ENCODE peak calls at places on chromosomes 13 and 19, in five cellular contexts. One of them, this sample, is unnamed.

GRCh38 chr13:96662036-96662435 is 332.2 kb downstream of the OXGR1 start:
- DNase-seq in HT-29: no peak
- DNase-seq in Peyer's patch: no peak
- DNase-seq in prostate gland: no peak
- DNase-seq in activated gamma-delta T cell treated with anti-CD3 and anti-CD28 coated beads, Interleukin-2, amount 50 U/mL, for 16 hours: no peak
- DNase-seq in this sample: no peak

GRCh38 chr19:794989-795658 is 2.1 kb upstream of the PTBP1 start:
- DNase-seq in HT-29: no peak
- DNase-seq in Peyer's patch: peak; percentile 48
- DNase-seq in prostate gland: no peak
- DNase-seq in activated gamma-delta T cell treated with anti-CD3 and anti-CD28 coated beads, Interleukin-2, amount 50 U/mL, for 16 hours: no peak
- DNase-seq in this sample: no peak

GRCh38 chr19:41323023-41323422 is 13.1 kb downstream of the CCDC97 start:
- DNase-seq in HT-29: no peak
- DNase-seq in Peyer's patch: no peak
- DNase-seq in prostate gland: no peak
- DNase-seq in activated gamma-delta T cell treated with anti-CD3 and anti-CD28 coated beads, Interleukin-2, amount 50 U/mL, for 16 hours: no peak
- DNase-seq in this sample: no peak

GRCh38 chr19:44677019-44677809 is 5.9 kb downstream of the CEACAM19 start:
- DNase-seq in HT-29: peak; percentile 47
- DNase-seq in Peyer's patch: no peak
- DNase-seq in prostate gland: no peak
- DNase-seq in activated gamma-delta T cell treated with anti-CD3 and anti-CD28 coated beads, Interleukin-2, amount 50 U/mL, for 16 hours: no peak
- DNase-seq in this sample: peak; percentile 62

GRCh38 chr19:49896863-49897621 is at the start of gene IL4I1:
- DNase-seq in HT-29: no peak
- DNase-seq in Peyer's patch: peak; percentile 78
- DNase-seq in prostate gland: no peak
- DNase-seq in activated gamma-delta T cell treated with anti-CD3 and anti-CD28 coated beads, Interleukin-2, amount 50 U/mL, for 16 hours: peak; percentile 57
- DNase-seq in this sample: peak; percentile 94

GRCh38 chr19:44912854-44913253 is 1.6 kb upstream of the APOC1 start:
- DNase-seq in HT-29: no peak
- DNase-seq in Peyer's patch: no peak
- DNase-seq in prostate gland: no peak
- DNase-seq in activated gamma-delta T cell treated with anti-CD3 and anti-CD28 coated beads, Interleukin-2, amount 50 U/mL, for 16 hours: no peak
- DNase-seq in this sample: peak; percentile 72

GRCh38 chr13:75934889-75935288 is 298.8 kb downstream of the LMO7 start:
- DNase-seq in HT-29: no peak
- DNase-seq in Peyer's patch: no peak
- DNase-seq in prostate gland: no peak
- DNase-seq in activated gamma-delta T cell treated with anti-CD3 and anti-CD28 coated beads, Interleukin-2, amount 50 U/mL, for 16 hours: no peak
- DNase-seq in this sample: no peak

GRCh38 chr19:20472854-20473253 is 92.7 kb downstream of the ZNF737 start:
- DNase-seq in HT-29: no peak
- DNase-seq in Peyer's patch: no peak
- DNase-seq in prostate gland: no peak
- DNase-seq in activated gamma-delta T cell treated with anti-CD3 and anti-CD28 coated beads, Interleukin-2, amount 50 U/mL, for 16 hours: no peak
- DNase-seq in this sample: no peak

GRCh38 chr13:71854401-71854800 is 12.6 kb downstream of the DACH1 start:
- DNase-seq in HT-29: no peak
- DNase-seq in Peyer's patch: no peak
- DNase-seq in prostate gland: no peak
- DNase-seq in activated gamma-delta T cell treated with anti-CD3 and anti-CD28 coated beads, Interleukin-2, amount 50 U/mL, for 16 hours: no peak
- DNase-seq in this sample: no peak

GRCh38 chr13:29771247-29771646 is 79.2 kb downstream of the UBL3 start:
- DNase-seq in HT-29: peak; percentile 91
- DNase-seq in Peyer's patch: no peak
- DNase-seq in prostate gland: no peak
- DNase-seq in activated gamma-delta T cell treated with anti-CD3 and anti-CD28 coated beads, Interleukin-2, amount 50 U/mL, for 16 hours: no peak
- DNase-seq in this sample: peak; percentile 26

GRCh38 chr19:15318241-15318691 is 14.1 kb downstream of the BRD4 start:
- DNase-seq in HT-29: no peak
- DNase-seq in Peyer's patch: peak; percentile 66
- DNase-seq in prostate gland: no peak
- DNase-seq in activated gamma-delta T cell treated with anti-CD3 and anti-CD28 coated beads, Interleukin-2, amount 50 U/mL, for 16 hours: no peak
- DNase-seq in this sample: peak; percentile 60

GRCh38 chr19:13102666-13103584 is at the start of gene LYL1:
- DNase-seq in HT-29: no peak
- DNase-seq in Peyer's patch: peak; percentile 91
- DNase-seq in prostate gland: no peak
- DNase-seq in activated gamma-delta T cell treated with anti-CD3 and anti-CD28 coated beads, Interleukin-2, amount 50 U/mL, for 16 hours: no peak
- DNase-seq in this sample: peak; percentile 96

GRCh38 chr19:15249912-15250634 is 17.8 kb upstream of the EPHX3 start:
- DNase-seq in HT-29: peak; percentile 35
- DNase-seq in Peyer's patch: no peak
- DNase-seq in prostate gland: no peak
- DNase-seq in activated gamma-delta T cell treated with anti-CD3 and anti-CD28 coated beads, Interleukin-2, amount 50 U/mL, for 16 hours: no peak
- DNase-seq in this sample: no peak

GRCh38 chr19:3618144-3618810 is 8.3 kb downstream of the CACTIN start:
- DNase-seq in HT-29: peak; percentile 26
- DNase-seq in Peyer's patch: peak; percentile 77
- DNase-seq in prostate gland: peak; percentile 48
- DNase-seq in activated gamma-delta T cell treated with anti-CD3 and anti-CD28 coated beads, Interleukin-2, amount 50 U/mL, for 16 hours: peak; percentile 30
- DNase-seq in this sample: no peak

This sample was measured in MV-4-11.